ENCODE peak calls at places on chromosomes 5 and 9, in four cellular contexts. M is NCI-H1930, B is GM12891, G is NCI-H1105. X is an unnamed sample.

GRCh38 chr5:133251296-133252132 is 199.7 kb downstream of the HSPA4 start:
- DNase-seq in M (no peak), G (peak), B (no peak), X (peak)

GRCh38 chr9:115263731-115264130 is 145.8 kb upstream of the TNC start:
- DNase-seq in G (no peak), M (no peak), B (no peak), X (no peak)

GRCh38 chr5:43037929-43038510 is 2.1 kb downstream of the ANXA2R start:
- DNase-seq in M (no peak), G (no peak), B (no peak), X (no peak)

GRCh38 chr9:16143947-16144890 is 591.4 kb downstream of the CCDC171 start:
- DNase-seq in B (no peak), G (peak), M (no peak), X (no peak)

GRCh38 chr9:85064811-85065371 is 395.4 kb downstream of the NTRK2 start:
- DNase-seq in M (no peak), B (no peak), G (no peak), X (no peak)

GRCh38 chr9:86359480-86359879 is 5.3 kb upstream of the TUT7 start:
- DNase-seq in M (no peak), B (no peak), G (no peak), X (no peak)

GRCh38 chr9:38355115-38355514 is 37.4 kb upstream of the ALDH1B1 start:
- DNase-seq in M (no peak), G (no peak), B (no peak), X (no peak)

GRCh38 chr5:145936401-145937131 is at the start of gene SH3RF2:
- DNase-seq in G (no peak), M (no peak), B (no peak), X (peak)

GRCh38 chr5:148267972-148268371 is 622 bp upstream of the SPINK13 start:
- DNase-seq in G (no peak), M (no peak), B (no peak), X (no peak)

GRCh38 chr9:16575142-16575877 is 295.2 kb downstream of the BNC2 start:
- DNase-seq in G (no peak), M (no peak), B (no peak), X (no peak)

GRCh38 chr9:18906656-18907395 is 126.2 kb downstream of the SAXO1 start:
- DNase-seq in G (no peak), B (no peak), M (no peak), X (peak)

GRCh38 chr9:133484671-133485437 is 6.0 kb upstream of the SLC2A6 start:
- DNase-seq in M (no peak), G (no peak), B (no peak), X (no peak)

GRCh38 chr5:31412324-31412723 is 119.6 kb downstream of the DROSHA start:
- DNase-seq in B (no peak), M (no peak), G (no peak), X (no peak)

GRCh38 chr5:112445626-112446350 is 26.7 kb upstream of the EPB41L4A start:
- DNase-seq in B (no peak), M (no peak), G (no peak), X (no peak)

GRCh38 chr5:53362521-53362941 is 117.9 kb upstream of the FST start:
- DNase-seq in B (no peak), G (no peak), M (no peak), X (no peak)

GRCh38 chr9:126986506-126986951 is 71.9 kb downstream of the RALGPS1 start:
- DNase-seq in G (no peak), B (no peak), M (no peak), X (peak)

GRCh38 chr5:168851902-168852321 is 272.7 kb upstream of the PANK3 start:
- DNase-seq in B (no peak), M (no peak), G (no peak), X (peak)

GRCh38 chr5:82396871-82397514 is 118.8 kb upstream of the RPS23 start:
- DNase-seq in M (no peak), B (no peak), G (no peak), X (peak)

GRCh38 chr5:68873198-68873597 is 220.6 kb upstream of the SLC30A5 start:
- DNase-seq in B (no peak), M (no peak), G (no peak), X (no peak)

GRCh38 chr5:180128671-180129261 is 57.2 kb upstream of the RNF130 start:
- DNase-seq in B (no peak), M (no peak), G (no peak), X (peak)

GRCh38 chr9:92714016-92714415 is 44.1 kb upstream of the IPPK start:
- DNase-seq in B (no peak), M (no peak), G (no peak), X (no peak)

GRCh38 chr9:38682713-38683112 is 37.2 kb downstream of the FAM240B start:
- DNase-seq in G (no peak), B (no peak), M (no peak), X (peak)

GRCh38 chr9:75490326-75490725 is 400.1 kb upstream of the PCSK5 start:
- DNase-seq in G (no peak), B (no peak), M (no peak), X (no peak)

GRCh38 chr5:139417214-139417613 is 13.3 kb upstream of the SPATA24 start:
- DNase-seq in M (no peak), B (no peak), G (peak), X (no peak)

GRCh38 chr5:150500905-150501304 is 7.0 kb upstream of the NDST1 start:
- DNase-seq in G (no peak), M (no peak), B (no peak), X (no peak)

GRCh38 chr5:71948206-71948605 is 159.1 kb upstream of the MAP1B start:
- DNase-seq in G (no peak), B (no peak), M (no peak), X (no peak)

GRCh38 chr9:137913132-137913531 is 35.5 kb downstream of the CACNA1B start:
- DNase-seq in M (no peak), G (no peak), B (no peak), X (no peak)

GRCh38 chr5:106089073-106089472 is 1581.7 kb downstream of the EFNA5 start:
- DNase-seq in M (no peak), G (no peak), B (no peak), X (no peak)

GRCh38 chr5:123937230-123937629 is 425.3 kb downstream of the CSNK1G3 start:
- DNase-seq in G (no peak), M (no peak), B (peak), X (peak)

GRCh38 chr9:36154213-36154952 is 14.8 kb upstream of the CCIN start:
- DNase-seq in B (no peak), M (no peak), G (no peak), X (no peak)